ENCODE peak calls at places on chromosomes 16 and 17, in five cellular contexts. U, O, X, Y and H are unnamed samples.

GRCh38 chr17:12737740-12738469 is 51.4 kb upstream of the ARHGAP44 start:
- DNase-seq in O (no peak), U (no peak), X (no peak), Y (no peak), H (peak; percentile 38)

GRCh38 chr17:73007447-73007846 is 85.0 kb downstream of the SLC39A11 start:
- DNase-seq in X (no peak), U (no peak), O (no peak), Y (no peak), H (no peak)

GRCh38 chr17:731943-732787 is at the start of gene TLCD3A:
- DNase-seq in U (peak; percentile 81), Y (peak; percentile 54), O (peak; percentile 84), X (peak; percentile 81), H (peak; percentile 86)

GRCh38 chr16:73124665-73125064 is 76.7 kb upstream of the ZFHX3 start:
- DNase-seq in U (no peak), X (no peak), O (no peak), Y (no peak), H (no peak)

GRCh38 chr16:87855852-87856715 is 13.2 kb downstream of the SLC7A5 start:
- DNase-seq in U (no peak), Y (no peak), O (peak; percentile 95), X (peak; percentile 65), H (no peak)

GRCh38 chr17:41058741-41059140 is 1.2 kb downstream of the KRTAP2-3 start:
- DNase-seq in X (no peak), O (no peak), U (no peak), Y (no peak), H (no peak)

GRCh38 chr17:64209983-64210382 is 53.1 kb downstream of the TEX2 start:
- DNase-seq in X (no peak), U (no peak), O (no peak), Y (no peak), H (no peak)

GRCh38 chr17:71872843-71873242 is 248.0 kb upstream of the SOX9 start:
- DNase-seq in Y (no peak), X (no peak), O (no peak), U (no peak), H (no peak)

GRCh38 chr16:53960954-53961616 is 257.1 kb downstream of the FTO start:
- DNase-seq in Y (no peak), U (peak; percentile 59), X (no peak), O (no peak), H (no peak)

GRCh38 chr17:74339537-74340195 is 13.6 kb downstream of the KIF19 start:
- DNase-seq in U (no peak), Y (no peak), O (no peak), X (no peak), H (no peak)

GRCh38 chr17:1030684-1031557 is 34.0 kb downstream of the TIMM22 start:
- DNase-seq in Y (no peak), U (no peak), X (peak; percentile 65), O (no peak), H (peak; percentile 24)

GRCh38 chr16:17607624-17608023 is 136.9 kb upstream of the XYLT1 start:
- DNase-seq in X (no peak), Y (no peak), U (no peak), O (no peak), H (no peak)

GRCh38 chr16:64910351-64910750 is 211.5 kb downstream of the CDH11 start:
- DNase-seq in Y (peak; percentile 78), X (peak; percentile 80), O (no peak), U (no peak), H (peak; percentile 10)

GRCh38 chr17:59618894-59619312 is 792 bp upstream of the CLTC start:
- DNase-seq in Y (no peak), O (no peak), U (peak; percentile 92), X (no peak), H (peak; percentile 95)

GRCh38 chr16:50276128-50276444 is 9.7 kb downstream of the ADCY7 start:
- DNase-seq in Y (no peak), X (peak; percentile 9), U (no peak), O (peak; percentile 83), H (no peak)

GRCh38 chr17:58311429-58311894 is 17.1 kb downstream of the TSPOAP1 start:
- DNase-seq in U (no peak), O (no peak), Y (no peak), X (peak; percentile 19), H (no peak)

DNA sequence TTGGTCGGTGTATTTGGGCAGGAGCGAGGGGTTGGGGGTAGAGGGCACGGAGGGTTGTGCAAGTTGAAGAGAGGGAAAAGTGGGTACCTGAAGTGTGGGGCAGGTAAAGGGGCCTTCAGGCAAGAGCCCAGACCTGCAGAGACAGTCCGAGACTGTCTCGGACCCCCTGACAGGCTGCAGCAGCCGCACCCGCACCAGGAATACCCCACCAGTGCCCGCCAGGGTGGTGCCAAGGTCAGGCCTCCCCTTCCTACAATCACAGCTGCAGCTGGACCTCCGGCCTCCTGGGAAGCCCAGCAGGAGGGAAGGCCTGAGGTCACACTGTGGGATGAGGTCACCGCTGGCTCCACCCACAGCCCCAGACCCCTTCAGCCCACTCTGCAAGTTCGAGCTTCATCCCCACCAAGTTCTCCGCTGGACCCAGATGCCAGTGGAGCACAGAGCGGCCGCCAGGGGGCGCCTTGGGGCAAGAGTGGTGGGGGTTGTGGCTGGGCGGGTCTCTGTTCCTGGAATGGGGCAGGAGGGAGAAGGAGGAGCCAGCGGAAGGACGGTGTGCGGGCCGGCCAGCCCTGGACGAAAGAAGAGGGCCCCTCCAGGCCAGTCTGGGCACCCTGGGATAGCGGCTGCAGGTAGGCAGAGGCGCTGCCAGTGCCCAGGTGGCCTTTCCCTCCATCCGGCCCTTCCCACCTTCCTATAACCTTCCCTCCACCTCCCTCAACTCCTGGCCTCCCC is at the start of gene HSD3B7:
- DNase-seq in Y (peak; percentile 91), X (peak; percentile 93), O (peak; percentile 97), U (peak; percentile 88), H (peak; percentile 90)
- H3K27ac ChIP-seq in Y (no peak within 1 kb of the TSS), X (peak within 1 kb of the TSS; percentile 79), O (peak within 1 kb of the TSS; percentile 78), U (no peak within 1 kb of the TSS), H (no peak within 1 kb of the TSS)

DNA sequence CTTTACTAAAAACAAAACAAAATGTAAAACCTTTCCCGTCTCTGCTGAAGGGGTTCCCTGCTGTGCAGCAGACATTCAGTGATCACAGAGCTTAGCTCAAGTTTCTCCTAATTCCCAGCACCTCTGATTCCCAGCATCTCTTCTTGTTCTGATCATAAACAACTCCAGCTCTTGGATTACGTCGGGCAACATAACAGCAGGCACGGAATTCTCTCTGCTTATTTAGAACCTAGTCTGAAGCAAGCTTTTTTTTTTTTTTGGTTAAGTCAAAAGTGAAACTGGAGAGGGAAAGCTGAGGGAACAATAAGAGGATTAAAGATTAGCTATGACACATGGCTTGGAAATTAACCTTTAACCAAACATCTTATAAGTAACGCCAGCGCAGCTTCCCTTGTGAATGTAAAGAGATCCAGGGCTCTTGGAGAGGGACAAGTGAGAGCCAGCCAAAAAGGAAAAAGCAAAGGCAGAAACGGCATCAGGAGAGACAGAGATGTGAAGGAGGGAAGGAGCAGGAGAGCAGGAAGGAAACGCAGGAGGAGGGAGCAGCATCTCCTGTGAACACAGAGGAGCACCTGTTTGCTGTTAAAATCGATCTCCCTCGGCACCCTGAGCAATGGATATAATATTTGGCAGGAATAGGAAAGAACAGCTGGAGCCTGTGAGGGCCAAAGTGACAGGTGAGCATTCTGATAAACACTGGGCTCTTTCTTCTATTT is at the start of gene BCO1:
- DNase-seq in Y (peak; percentile 54), U (no peak), X (no peak), O (peak; percentile 11), H (peak; percentile 87)
- H3K4me3 ChIP-seq in Y (no peak within 1 kb of the TSS), U (no peak within 1 kb of the TSS), X (peak within 1 kb of the TSS; percentile 42), O (no peak within 1 kb of the TSS), H (peak within 1 kb of the TSS; percentile 18)

GRCh38 chr16:84421081-84421937 is 53.0 kb downstream of the ATP2C2 start:
- DNase-seq in O (no peak), X (no peak), U (no peak), Y (no peak), H (no peak)
- H3K27ac ChIP-seq in O (no peak overlapping the region), X (no peak overlapping the region), U (no peak overlapping the region), Y (no peak overlapping the region), H (no peak overlapping the region)

GRCh38 chr17:81043725-81044427 is 8.9 kb downstream of the BAIAP2 start:
- DNase-seq in Y (peak; percentile 90), O (peak; percentile 66), X (no peak), U (no peak), H (peak; percentile 61)

GRCh38 chr17:81044764-81045589 is 10.0 kb downstream of the BAIAP2 start:
- DNase-seq in U (no peak), O (peak; percentile 87), Y (no peak), X (peak; percentile 97), H (no peak)

GRCh38 chr17:81043319-81043724 is 8.4 kb downstream of the BAIAP2 start:
- DNase-seq in O (peak; percentile 73), Y (no peak), U (no peak), X (no peak), H (no peak)

GRCh38 chr17:81045590-81046095 is 10.7 kb downstream of the BAIAP2 start:
- DNase-seq in U (no peak), Y (no peak), X (no peak), O (no peak), H (no peak)

DNA sequence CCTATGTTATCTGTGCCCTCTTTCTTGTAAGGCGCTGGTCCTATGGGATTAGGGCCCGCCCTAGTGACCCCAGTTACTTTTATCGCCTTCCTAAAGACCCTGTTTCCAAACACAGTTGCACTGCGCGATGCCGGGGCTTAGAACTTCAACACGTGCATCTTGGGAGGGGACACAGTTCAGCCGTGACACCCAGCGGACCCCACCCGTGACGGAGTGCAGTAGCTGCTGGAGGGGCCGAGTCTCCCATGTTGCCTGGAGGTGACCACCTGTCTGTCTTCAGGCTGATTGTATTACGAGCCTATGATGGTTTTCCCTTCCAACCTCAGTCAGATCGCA is 9.4 kb downstream of the BAIAP2 start:
- DNase-seq in Y (no peak), X (no peak), O (no peak), U (no peak), H (no peak)
- H3K4me3 ChIP-seq in Y (no peak overlapping the region), X (peak overlapping the region; percentile 14), O (no peak overlapping the region), U (no peak overlapping the region), H (no peak overlapping the region)